ENCODE peak calls at places on chromosomes 11 and 22, in four cellular contexts. One of them, this sample, is unnamed.
A peak's percentile ranks its signal among the peaks of the same experiment; 100 is the strongest.

GRCh38 chr11:69080361-69080973 is 31.7 kb downstream of the TPCN2 start:
- DNase-seq in K562: no peak
- DNase-seq in GM12878: no peak
- DNase-seq in IMR-90: peak; percentile 25
- DNase-seq in this sample: no peak

GRCh38 chr11:70326365-70326803 is 55.9 kb downstream of the PPFIA1 start:
- DNase-seq in K562: no peak
- DNase-seq in GM12878: no peak
- DNase-seq in IMR-90: peak; percentile 70
- DNase-seq in this sample: no peak

GRCh38 chr11:122163420-122163819 is 47.4 kb upstream of the BLID start:
- DNase-seq in K562: no peak
- DNase-seq in GM12878: no peak
- DNase-seq in IMR-90: peak; percentile 59
- DNase-seq in this sample: no peak

GRCh38 chr11:102763440-102763839 is 17.0 kb downstream of the MMP10 start:
- DNase-seq in K562: no peak
- DNase-seq in GM12878: no peak
- DNase-seq in IMR-90: peak; percentile 28
- DNase-seq in this sample: no peak

GRCh38 chr11:76249195-76249741 is 43.0 kb upstream of the WNT11 start:
- DNase-seq in K562: no peak
- DNase-seq in GM12878: no peak
- DNase-seq in IMR-90: no peak
- DNase-seq in this sample: no peak

GRCh38 chr22:44023404-44024287 is 456 bp upstream of the PARVB start:
- DNase-seq in K562: peak; percentile 75
- DNase-seq in GM12878: no peak
- DNase-seq in IMR-90: peak; percentile 12
- DNase-seq in this sample: peak; percentile 60

GRCh38 chr11:72589802-72590761 is 84.1 kb downstream of the PDE2A start:
- DNase-seq in K562: peak; percentile 61
- DNase-seq in GM12878: no peak
- DNase-seq in IMR-90: no peak
- DNase-seq in this sample: no peak

GRCh38 chr11:94423467-94423866 is 22.2 kb upstream of the GPR83 start:
- DNase-seq in K562: no peak
- DNase-seq in GM12878: no peak
- DNase-seq in IMR-90: no peak
- DNase-seq in this sample: no peak

GRCh38 chr22:19942071-19942885 is 660 bp upstream of the TXNRD2 start:
- DNase-seq in K562: peak; percentile 85
- DNase-seq in GM12878: no peak
- DNase-seq in IMR-90: peak; percentile 69
- DNase-seq in this sample: no peak

GRCh38 chr11:48018561-48019229 is 38.3 kb downstream of the PTPRJ start:
- DNase-seq in K562: no peak
- DNase-seq in GM12878: no peak
- DNase-seq in IMR-90: no peak
- DNase-seq in this sample: no peak

GRCh38 chr11:34706709-34707461 is 86.0 kb downstream of the EHF start:
- DNase-seq in K562: no peak
- DNase-seq in GM12878: no peak
- DNase-seq in IMR-90: no peak
- DNase-seq in this sample: no peak

GRCh38 chr11:66119348-66120133 is 49.5 kb downstream of the PACS1 start:
- DNase-seq in K562: no peak
- DNase-seq in GM12878: no peak
- DNase-seq in IMR-90: peak; percentile 94
- DNase-seq in this sample: no peak

GRCh38 chr11:116256155-116256554 is 516.6 kb downstream of the BUD13 start:
- DNase-seq in K562: no peak
- DNase-seq in GM12878: no peak
- DNase-seq in IMR-90: no peak
- DNase-seq in this sample: no peak

GRCh38 chr22:31347251-31348008 is 1.3 kb upstream of the PATZ1 start:
- DNase-seq in K562: no peak
- DNase-seq in GM12878: no peak
- DNase-seq in IMR-90: peak; percentile 62
- DNase-seq in this sample: peak; percentile 81
- TF ChIP-seq CHD1 in K562: no peak
- TF ChIP-seq CHD1 in GM12878: no peak
- TF ChIP-seq CHD1 in IMR-90: no peak
- TF ChIP-seq CHD1 in this sample: peak; percentile 30

DNA sequence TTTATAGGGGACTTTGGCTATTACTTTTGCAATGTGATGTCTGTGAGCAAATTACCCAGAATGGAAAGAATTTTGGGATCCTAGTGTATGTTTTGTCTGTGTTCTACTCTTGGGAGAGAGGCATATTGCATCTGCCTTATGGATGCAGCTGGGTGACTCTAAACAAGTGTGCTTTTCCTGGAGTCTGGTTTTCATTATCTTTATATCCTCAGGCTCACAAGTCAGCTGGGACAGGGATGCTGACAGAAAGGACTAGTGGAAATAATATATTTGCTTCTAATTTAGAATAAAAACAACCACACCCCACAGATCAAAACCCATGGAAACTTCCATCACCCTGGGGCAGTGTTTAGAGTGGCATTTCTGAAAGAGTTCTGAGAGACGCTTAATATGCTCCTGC is 20.9 kb downstream of the KCNE3 start:
- DNase-seq in K562: no peak
- DNase-seq in GM12878: no peak
- DNase-seq in IMR-90: no peak
- DNase-seq in this sample: no peak
- TF ChIP-seq CHD1 in K562: no peak
- TF ChIP-seq CHD1 in GM12878: no peak
- TF ChIP-seq CHD1 in IMR-90: no peak
- TF ChIP-seq CHD1 in this sample: no peak

GRCh38 chr11:92536895-92537294 is 312.3 kb downstream of the FAT3 start:
- DNase-seq in K562: no peak
- DNase-seq in GM12878: no peak
- DNase-seq in IMR-90: no peak
- DNase-seq in this sample: no peak

GRCh38 chr11:92546089-92546488 is 321.5 kb downstream of the FAT3 start:
- DNase-seq in K562: no peak
- DNase-seq in GM12878: no peak
- DNase-seq in IMR-90: no peak
- DNase-seq in this sample: no peak

GRCh38 chr11:92540113-92540512 is 315.5 kb downstream of the FAT3 start:
- DNase-seq in K562: no peak
- DNase-seq in GM12878: no peak
- DNase-seq in IMR-90: no peak
- DNase-seq in this sample: no peak
- TF ChIP-seq CHD1 in K562: no peak
- TF ChIP-seq CHD1 in GM12878: no peak
- TF ChIP-seq CHD1 in IMR-90: no peak
- TF ChIP-seq CHD1 in this sample: no peak

DNA sequence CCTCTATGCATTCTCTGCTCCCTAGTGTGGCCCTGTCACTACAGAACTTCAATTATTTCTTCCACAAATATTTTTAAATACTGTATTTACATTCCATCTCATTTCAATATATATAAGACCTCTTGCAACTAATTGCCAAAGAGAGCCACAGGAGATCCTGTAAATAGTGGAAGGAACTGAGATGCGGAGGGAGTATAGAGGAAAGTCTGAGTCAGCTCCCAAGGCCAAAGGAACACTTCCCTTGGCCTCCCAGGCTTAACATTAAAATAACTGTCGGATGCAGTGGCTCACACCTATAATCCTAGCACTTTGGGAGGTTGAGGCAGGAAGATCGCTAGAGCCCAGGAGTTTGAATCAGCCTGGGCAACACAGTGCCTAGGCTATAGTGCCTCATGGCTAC is 31.2 kb downstream of the RBFOX2 start:
- DNase-seq in K562: no peak
- DNase-seq in GM12878: no peak
- DNase-seq in IMR-90: peak; percentile 81
- DNase-seq in this sample: no peak
- TF ChIP-seq CHD1 in K562: no peak
- TF ChIP-seq CHD1 in GM12878: no peak
- TF ChIP-seq CHD1 in IMR-90: no peak
- TF ChIP-seq CHD1 in this sample: no peak

GRCh38 chr11:117807482-117808272 is 10.7 kb upstream of the DSCAML1 start:
- DNase-seq in K562: peak; percentile 78
- DNase-seq in GM12878: no peak
- DNase-seq in IMR-90: peak; percentile 51
- DNase-seq in this sample: no peak
- TF ChIP-seq CHD1 in K562: no peak
- TF ChIP-seq CHD1 in GM12878: no peak
- TF ChIP-seq CHD1 in IMR-90: no peak
- TF ChIP-seq CHD1 in this sample: no peak

GRCh38 chr11:130672911-130673310 is 224.5 kb downstream of the ADAMTS15 start:
- DNase-seq in K562: no peak
- DNase-seq in GM12878: no peak
- DNase-seq in IMR-90: peak; percentile 13
- DNase-seq in this sample: no peak

GRCh38 chr11:130673698-130674097 is 225.3 kb downstream of the ADAMTS15 start:
- DNase-seq in K562: no peak
- DNase-seq in GM12878: no peak
- DNase-seq in IMR-90: peak; percentile 12
- DNase-seq in this sample: no peak

GRCh38 chr11:130670200-130670599 is 221.8 kb downstream of the ADAMTS15 start:
- DNase-seq in K562: no peak
- DNase-seq in GM12878: no peak
- DNase-seq in IMR-90: no peak
- DNase-seq in this sample: no peak

GRCh38 chr11:130674686-130675085 is 226.2 kb downstream of the ADAMTS15 start:
- DNase-seq in K562: no peak
- DNase-seq in GM12878: no peak
- DNase-seq in IMR-90: peak; percentile 49
- DNase-seq in this sample: no peak

DNA sequence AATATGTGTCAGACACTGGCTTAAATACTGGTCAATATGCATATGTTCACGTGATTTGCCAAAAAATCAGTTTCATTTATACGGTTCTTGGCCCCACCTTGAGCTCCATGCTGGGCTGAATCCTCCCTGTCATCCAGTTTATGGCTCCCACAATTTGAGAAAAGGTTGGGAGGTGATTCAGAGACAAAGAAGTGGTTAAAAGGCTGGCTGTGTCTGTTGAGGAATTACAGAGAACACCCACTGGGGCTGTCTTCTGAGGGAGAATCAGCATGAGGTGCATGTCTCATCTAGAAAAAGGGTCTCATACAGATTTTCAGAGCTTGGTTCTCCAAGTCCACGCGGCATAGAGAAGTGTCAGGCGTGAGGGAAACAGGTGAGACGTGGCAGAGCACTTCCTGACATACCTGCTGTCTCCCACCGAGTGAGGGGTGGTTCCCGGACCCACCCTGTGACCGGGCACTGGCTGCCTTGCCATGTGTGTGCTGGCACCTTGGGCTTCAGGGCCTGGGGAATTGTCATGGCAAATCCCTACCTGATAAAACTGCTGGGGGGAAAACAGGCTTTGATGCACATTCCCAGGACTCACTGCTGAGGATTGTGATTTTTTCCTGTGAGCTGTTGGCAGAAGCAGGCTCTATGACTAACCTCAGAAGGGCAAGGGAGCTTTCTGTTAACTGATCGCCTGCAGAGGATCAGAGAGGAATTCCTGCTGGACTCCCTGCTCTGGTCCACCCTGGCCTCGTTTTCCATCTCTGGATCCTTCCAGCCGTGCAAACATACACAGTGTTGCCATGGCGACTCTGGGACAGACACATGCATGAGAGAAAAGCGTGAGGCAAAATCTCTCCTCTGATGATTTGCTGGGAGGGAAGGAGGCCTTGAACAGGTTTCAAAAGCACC is 223.6 kb downstream of the ADAMTS15 start:
- DNase-seq in K562: no peak
- DNase-seq in GM12878: no peak
- DNase-seq in IMR-90: peak; percentile 94
- DNase-seq in this sample: no peak
- TF ChIP-seq CHD1 in K562: no peak
- TF ChIP-seq CHD1 in GM12878: no peak
- TF ChIP-seq CHD1 in IMR-90: no peak
- TF ChIP-seq CHD1 in this sample: no peak

GRCh38 chr11:6357222-6357621 is 33.1 kb upstream of the SMPD1 start:
- DNase-seq in K562: peak; percentile 42
- DNase-seq in GM12878: no peak
- DNase-seq in IMR-90: peak; percentile 95
- DNase-seq in this sample: no peak

GRCh38 chr11:6362185-6362867 is 27.9 kb upstream of the SMPD1 start:
- DNase-seq in K562: no peak
- DNase-seq in GM12878: no peak
- DNase-seq in IMR-90: no peak
- DNase-seq in this sample: no peak

GRCh38 chr11:6365659-6366058 is 24.6 kb upstream of the SMPD1 start:
- DNase-seq in K562: no peak
- DNase-seq in GM12878: no peak
- DNase-seq in IMR-90: no peak
- DNase-seq in this sample: no peak

GRCh38 chr11:6362868-6363678 is 27.2 kb upstream of the SMPD1 start:
- DNase-seq in K562: peak; percentile 65
- DNase-seq in GM12878: no peak
- DNase-seq in IMR-90: peak; percentile 77
- DNase-seq in this sample: peak; percentile 87
- TF ChIP-seq CHD1 in K562: no peak
- TF ChIP-seq CHD1 in GM12878: no peak
- TF ChIP-seq CHD1 in IMR-90: no peak
- TF ChIP-seq CHD1 in this sample: no peak